ENCODE peak calls at places on chromosomes 11 and 22, in ten cellular contexts. R is bronchial epithelial cell, B is NCI-H1436 treated with DMSO at 0.1 percent for 48 hours, K is dorsolateral prefrontal cortex, P is heart left ventricle, C is MG63, Q is HS-5, X is GM13976, I is fibroblast of villous mesenchyme, T is GM12865. F is an unnamed sample.

GRCh38 chr22:42805016-42805997 is 51.8 kb downstream of the ARFGAP3 start:
- DNase-seq in R (peak; percentile 62), B (no peak), K (peak; percentile 43), P (peak; percentile 47), C (no peak), Q (no peak), X (no peak), I (no peak), T (no peak), F (no peak)

GRCh38 chr22:33451851-33452469 is 393.8 kb upstream of the SYN3 start:
- DNase-seq in R (no peak), B (no peak), K (no peak), P (no peak), C (no peak), Q (no peak), X (no peak), I (no peak), T (no peak), F (no peak)

GRCh38 chr11:76560219-76560618 is 110.3 kb downstream of the LRRC32 start:
- DNase-seq in R (peak; percentile 20), B (no peak), K (no peak), P (no peak), C (peak; percentile 24), Q (peak; percentile 18), X (no peak), I (no peak), T (peak; percentile 14), F (no peak)

GRCh38 chr22:25403284-25403606 is 161.2 kb upstream of the GRK3 start:
- DNase-seq in R (no peak), B (no peak), K (no peak), P (no peak), C (no peak), Q (no peak), X (peak; percentile 7), I (no peak), T (no peak), F (no peak)

GRCh38 chr11:36034572-36035331 is 90.9 kb downstream of the LDLRAD3 start:
- DNase-seq in R (peak; percentile 33), B (no peak), K (peak; percentile 57), P (no peak), C (peak; percentile 4), Q (peak; percentile 71), X (no peak), I (peak; percentile 88), T (no peak), F (peak; percentile 75)

GRCh38 chr22:27247691-27248434 is 553.7 kb downstream of the MN1 start:
- DNase-seq in R (no peak), B (no peak), K (no peak), P (peak; percentile 51), C (no peak), Q (no peak), X (no peak), I (peak; percentile 62), T (no peak), F (no peak)

GRCh38 chr11:116807601-116808261 is 15.4 kb downstream of the APOA4 start:
- DNase-seq in R (no peak), B (no peak), K (no peak), P (no peak), C (no peak), Q (no peak), X (no peak), I (no peak), T (no peak), F (no peak)

GRCh38 chr11:66082936-66083698 is 13.0 kb downstream of the PACS1 start:
- DNase-seq in R (no peak), B (no peak), K (no peak), P (no peak), C (no peak), Q (no peak), X (no peak), I (peak; percentile 62), T (no peak), F (no peak)

GRCh38 chr22:22903355-22903777 is 15.8 kb downstream of the IGLL5 start:
- DNase-seq in R (no peak), B (no peak), K (no peak), P (no peak), C (no peak), Q (no peak), X (no peak), I (no peak), T (no peak), F (no peak)

GRCh38 chr11:131544591-131544990 is 174.2 kb downstream of the NTM start:
- DNase-seq in R (no peak), B (no peak), K (no peak), P (no peak), C (no peak), Q (no peak), X (no peak), I (no peak), T (no peak), F (no peak)

GRCh38 chr22:46022881-46023512 is 46.0 kb upstream of the WNT7B start:
- DNase-seq in R (no peak), B (no peak), K (no peak), P (no peak), C (no peak), Q (no peak), X (no peak), I (no peak), T (no peak), F (no peak)